ENCODE peak calls at places on chromosomes 4 and X, in four cellular contexts. One of them, this sample, is unnamed.

GRCh38 chrX:40086569-40087335 is 11.0 kb downstream of the BCOR start:
- DNase-seq in A673: no peak
- DNase-seq in GM13977: no peak
- DNase-seq in osteocyte: no peak
- DNase-seq in this sample: no peak

GRCh38 chrX:153590961-153591956 is 7.7 kb downstream of the CCNQ start:
- DNase-seq in GM13977: no peak
- DNase-seq in osteocyte: no peak
- DNase-seq in A673: no peak
- DNase-seq in this sample: no peak

GRCh38 chr4:4225915-4226605 is 669 bp downstream of the OTOP1 start:
- DNase-seq in A673: no peak
- DNase-seq in GM13977: no peak
- DNase-seq in osteocyte: no peak
- DNase-seq in this sample: no peak

GRCh38 chr4:23815351-23815750 is 74.5 kb downstream of the PPARGC1A start:
- DNase-seq in osteocyte: no peak
- DNase-seq in GM13977: no peak
- DNase-seq in A673: no peak
- DNase-seq in this sample: no peak

GRCh38 chr4:139810710-139811109 is 145.1 kb downstream of the MGST2 start:
- DNase-seq in osteocyte: no peak
- DNase-seq in A673: no peak
- DNase-seq in GM13977: no peak
- DNase-seq in this sample: no peak

GRCh38 chrX:6163761-6164160 is 64.9 kb downstream of the NLGN4X start:
- DNase-seq in osteocyte: no peak
- DNase-seq in GM13977: no peak
- DNase-seq in A673: no peak
- DNase-seq in this sample: no peak

GRCh38 chr4:2802618-2803531 is 10.0 kb downstream of the SH3BP2 start:
- DNase-seq in osteocyte: no peak
- DNase-seq in A673: no peak
- DNase-seq in GM13977: no peak
- DNase-seq in this sample: no peak

GRCh38 chr4:163544407-163545038 is 50.0 kb downstream of the TMA16 start:
- DNase-seq in GM13977: peak; percentile 71
- DNase-seq in A673: peak; percentile 85
- DNase-seq in osteocyte: no peak
- DNase-seq in this sample: peak; percentile 69

GRCh38 chr4:88295656-88296055 is 11.3 kb upstream of the PPM1K start:
- DNase-seq in A673: no peak
- DNase-seq in GM13977: no peak
- DNase-seq in osteocyte: no peak
- DNase-seq in this sample: no peak

GRCh38 chr4:139416073-139416673 is 37.7 kb upstream of the RAB33B start:
- DNase-seq in GM13977: peak; percentile 16
- DNase-seq in osteocyte: no peak
- DNase-seq in A673: peak; percentile 60
- DNase-seq in this sample: peak; percentile 32

GRCh38 chr4:47031011-47031678 is at the start of gene GABRB1:
- DNase-seq in GM13977: no peak
- DNase-seq in osteocyte: peak; percentile 87
- DNase-seq in A673: peak; percentile 52
- DNase-seq in this sample: no peak

GRCh38 chr4:27412617-27413016 is 552.0 kb downstream of the STIM2 start:
- DNase-seq in GM13977: no peak
- DNase-seq in osteocyte: no peak
- DNase-seq in A673: no peak
- DNase-seq in this sample: no peak

GRCh38 chr4:17854076-17854475 is 43.3 kb downstream of the NCAPG start:
- DNase-seq in A673: peak; percentile 6
- DNase-seq in osteocyte: no peak
- DNase-seq in GM13977: no peak
- DNase-seq in this sample: no peak

GRCh38 chr4:152352645-152353116 is 183.2 kb downstream of the FBXW7 start:
- DNase-seq in A673: peak; percentile 98
- DNase-seq in GM13977: peak; percentile 4
- DNase-seq in osteocyte: peak; percentile 86
- DNase-seq in this sample: peak; percentile 15

GRCh38 chr4:188008377-188008776 is 12.8 kb downstream of the ZFP42 start:
- DNase-seq in GM13977: no peak
- DNase-seq in osteocyte: no peak
- DNase-seq in A673: peak; percentile 90
- DNase-seq in this sample: no peak

GRCh38 chr4:105896461-105896939 is 1.2 kb downstream of the NPNT start:
- DNase-seq in osteocyte: no peak
- DNase-seq in A673: no peak
- DNase-seq in GM13977: peak; percentile 33
- DNase-seq in this sample: peak; percentile 4

GRCh38 chr4:2792711-2793577 is at the start of gene SH3BP2:
- DNase-seq in A673: peak; percentile 81
- DNase-seq in osteocyte: peak; percentile 88
- DNase-seq in GM13977: peak; percentile 83
- DNase-seq in this sample: peak; percentile 91

GRCh38 chrX:119512145-119512800 is 44.0 kb downstream of the SLC25A5 start:
- DNase-seq in osteocyte: no peak
- DNase-seq in GM13977: peak; percentile 60
- DNase-seq in A673: peak; percentile 17
- DNase-seq in this sample: peak; percentile 64

GRCh38 chr4:56051710-56052075 is 102.9 kb downstream of the CEP135 start:
- DNase-seq in A673: no peak
- DNase-seq in osteocyte: no peak
- DNase-seq in GM13977: no peak
- DNase-seq in this sample: no peak

GRCh38 chr4:1751919-1752283 is 30.6 kb downstream of the TACC3 start:
- DNase-seq in A673: no peak
- DNase-seq in GM13977: no peak
- DNase-seq in osteocyte: no peak
- DNase-seq in this sample: no peak

GRCh38 chr4:138308421-138308820 is 66.3 kb upstream of the SLC7A11 start:
- DNase-seq in GM13977: no peak
- DNase-seq in A673: no peak
- DNase-seq in osteocyte: no peak
- DNase-seq in this sample: no peak

GRCh38 chr4:155612074-155612473 is 54.6 kb upstream of the GUCY1A1 start:
- DNase-seq in osteocyte: no peak
- DNase-seq in A673: no peak
- DNase-seq in GM13977: no peak
- DNase-seq in this sample: no peak

GRCh38 chr4:15043226-15043625 is 40.9 kb downstream of the CPEB2 start:
- DNase-seq in osteocyte: no peak
- DNase-seq in A673: peak; percentile 52
- DNase-seq in GM13977: no peak
- DNase-seq in this sample: no peak

GRCh38 chrX:85561216-85561615 is 181.8 kb upstream of the POF1B start:
- DNase-seq in A673: no peak
- DNase-seq in osteocyte: no peak
- DNase-seq in GM13977: no peak
- DNase-seq in this sample: no peak

GRCh38 chr4:142126890-142127497 is 490.6 kb downstream of the IL15 start:
- DNase-seq in osteocyte: no peak
- DNase-seq in A673: peak; percentile 78
- DNase-seq in GM13977: peak; percentile 23
- DNase-seq in this sample: peak; percentile 6

GRCh38 chrX:154457491-154458115 is 478 bp upstream of the PLXNA3 start:
- DNase-seq in GM13977: peak; percentile 90
- DNase-seq in A673: peak; percentile 31
- DNase-seq in osteocyte: no peak
- DNase-seq in this sample: peak; percentile 87

GRCh38 chr4:87047281-87047798 is 112.5 kb downstream of the AFF1 start:
- DNase-seq in A673: no peak
- DNase-seq in GM13977: no peak
- DNase-seq in osteocyte: no peak
- DNase-seq in this sample: no peak

GRCh38 chr4:98720871-98721480 is 62.6 kb upstream of the TSPAN5 start:
- DNase-seq in osteocyte: no peak
- DNase-seq in A673: no peak
- DNase-seq in GM13977: no peak
- DNase-seq in this sample: no peak

GRCh38 chrX:25202827-25203226 is 187.1 kb upstream of the ARX start:
- DNase-seq in GM13977: no peak
- DNase-seq in A673: no peak
- DNase-seq in osteocyte: no peak
- DNase-seq in this sample: no peak

DNA sequence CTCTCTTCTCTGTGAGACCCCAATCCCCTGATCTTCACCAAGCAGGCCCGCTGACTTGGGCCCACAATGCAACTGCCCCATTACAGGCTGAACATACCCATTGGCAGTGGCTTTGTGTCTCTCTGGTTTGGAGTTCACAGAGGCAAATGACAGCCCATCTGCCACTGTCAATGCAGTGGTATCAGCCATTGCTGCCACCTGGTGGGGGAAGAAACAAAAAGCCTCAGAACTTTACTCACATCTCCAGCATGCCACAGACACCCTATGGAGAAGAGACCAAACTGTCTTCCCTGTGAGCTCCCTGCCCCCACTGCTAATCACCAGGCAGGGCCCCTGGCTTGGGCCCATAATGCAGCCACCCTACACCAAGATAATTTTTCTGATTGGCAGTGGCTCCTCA is 729.3 kb upstream of the ACTRT1 start:
- DNase-seq in GM13977: peak; percentile 47
- DNase-seq in osteocyte: no peak
- DNase-seq in A673: peak; percentile 81
- DNase-seq in this sample: peak; percentile 20
- TF ChIP-seq CTCF in GM13977: peak; percentile 33
- TF ChIP-seq CTCF in osteocyte: no peak
- TF ChIP-seq CTCF in A673: peak; percentile 62
- TF ChIP-seq CTCF in this sample: peak; percentile 11

DNA sequence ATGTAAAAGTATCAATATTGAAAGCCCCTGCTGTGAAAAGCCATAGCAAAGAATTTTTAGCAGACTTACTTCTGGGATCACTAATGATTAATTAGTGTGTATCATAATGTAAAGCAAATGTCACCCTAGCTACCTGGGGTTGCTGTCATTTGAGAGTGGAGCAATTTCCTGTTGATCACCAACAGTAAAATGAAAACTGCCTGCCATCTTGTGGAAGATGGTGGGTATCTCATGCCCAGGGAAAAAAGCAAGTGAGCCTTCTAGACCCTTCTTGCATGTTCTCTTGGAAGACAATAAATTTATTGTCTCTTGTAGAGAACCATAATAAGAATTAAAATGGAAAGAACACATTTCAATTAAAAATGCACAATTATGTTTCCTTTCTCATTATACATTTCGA is 360.2 kb downstream of the ZIC3 start:
- DNase-seq in A673: peak; percentile 47
- DNase-seq in osteocyte: no peak
- DNase-seq in GM13977: no peak
- DNase-seq in this sample: no peak
- TF ChIP-seq CTCF in A673: peak; percentile 65
- TF ChIP-seq CTCF in osteocyte: no peak
- TF ChIP-seq CTCF in GM13977: peak; percentile 9
- TF ChIP-seq CTCF in this sample: no peak

GRCh38 chrX:19889582-19890342 is 2.4 kb upstream of the SH3KBP1 start:
- DNase-seq in GM13977: peak; percentile 58
- DNase-seq in osteocyte: no peak
- DNase-seq in A673: peak; percentile 28
- DNase-seq in this sample: peak; percentile 47
- TF ChIP-seq CTCF in GM13977: peak; percentile 33
- TF ChIP-seq CTCF in osteocyte: no peak
- TF ChIP-seq CTCF in A673: peak; percentile 42
- TF ChIP-seq CTCF in this sample: no peak

DNA sequence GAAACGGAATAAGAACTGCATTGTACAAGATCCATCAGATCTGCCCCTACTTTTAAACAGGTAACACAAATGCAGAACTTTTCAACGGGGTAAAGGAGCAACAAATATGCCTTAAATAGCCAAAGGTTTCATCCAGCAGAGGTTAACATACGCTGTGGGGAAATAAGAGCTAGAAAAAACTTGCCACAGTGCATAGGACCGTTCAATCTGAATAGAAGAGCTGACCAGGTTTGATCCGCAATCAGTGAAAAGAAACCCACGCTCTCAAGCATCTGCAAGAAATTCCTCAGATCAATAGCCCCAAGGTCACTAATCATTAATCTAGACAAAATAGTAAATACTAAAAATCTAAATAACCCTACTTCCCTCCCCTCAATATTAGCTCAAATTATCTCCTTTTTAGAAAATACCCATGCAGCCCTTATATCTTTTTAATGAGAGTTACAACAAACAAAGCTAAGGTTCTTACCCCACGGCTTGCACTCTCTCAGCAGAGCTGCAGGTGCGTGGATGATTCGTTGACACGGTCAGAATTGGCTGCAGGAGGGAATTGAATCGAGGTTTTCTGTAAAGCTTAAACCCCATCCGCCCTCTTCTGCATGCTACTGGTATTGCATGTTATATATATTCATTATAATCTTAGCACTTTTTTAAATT is at the start of gene TLR10:
- DNase-seq in osteocyte: no peak
- DNase-seq in A673: peak; percentile 46
- DNase-seq in GM13977: peak; percentile 40
- DNase-seq in this sample: no peak
- TF ChIP-seq CTCF in osteocyte: peak; percentile 76
- TF ChIP-seq CTCF in A673: peak; percentile 65
- TF ChIP-seq CTCF in GM13977: peak; percentile 56
- TF ChIP-seq CTCF in this sample: peak; percentile 34

This sample was measured in GM13976.